ENCODE peak calls at places on chromosomes 13 and 19, in six cellular contexts. J is lower leg skin, Y is dorsolateral prefrontal cortex, U is testis, T is tibial artery, C is fibroblast of villous mesenchyme. O is an unnamed sample.
A peak's percentile ranks its signal among the peaks of the same experiment; 100 is the strongest.

GRCh38 chr19:38691938-38692457 is 44.5 kb downstream of the ACTN4 start:
- DNase-seq in J (no peak), Y (no peak), U (no peak), T (peak; percentile 96), C (peak; percentile 98), O (peak; percentile 69)

GRCh38 chr19:36489920-36490415 is 607 bp upstream of the ZNF566 start:
- DNase-seq in J (peak; percentile 94), Y (peak; percentile 88), U (peak; percentile 92), T (peak; percentile 83), C (peak; percentile 97), O (peak; percentile 89)

GRCh38 chr13:43356566-43356965 is 333.2 kb downstream of the DNAJC15 start:
- DNase-seq in J (no peak), Y (no peak), U (no peak), T (no peak), C (no peak), O (no peak)

GRCh38 chr19:37817180-37817911 is 38.0 kb upstream of the ZNF573 start:
- DNase-seq in J (no peak), Y (peak; percentile 59), U (peak; percentile 89), T (peak; percentile 89), C (peak; percentile 45), O (no peak)

GRCh38 chr13:105202384-105202783 is 1333.1 kb downstream of the EFNB2 start:
- DNase-seq in J (no peak), Y (no peak), U (no peak), T (no peak), C (peak; percentile 27), O (no peak)

GRCh38 chr13:41546372-41547252 is 89.3 kb downstream of the RGCC start:
- DNase-seq in J (no peak), Y (no peak), U (no peak), T (no peak), C (peak; percentile 60), O (no peak)

GRCh38 chr13:38191016-38191415 is 158.6 kb upstream of the UFM1 start:
- DNase-seq in J (no peak), Y (no peak), U (no peak), T (no peak), C (no peak), O (no peak)

GRCh38 chr13:114152831-114153371 is 20.5 kb upstream of the RASA3 start:
- DNase-seq in J (peak; percentile 76), Y (no peak), U (no peak), T (no peak), C (no peak), O (no peak)

GRCh38 chr19:42198676-42199439 is 18.6 kb downstream of the DEDD2 start:
- DNase-seq in J (no peak), Y (no peak), U (no peak), T (no peak), C (no peak), O (no peak)

GRCh38 chr19:46571495-46571894 is 29.6 kb upstream of the CALM3 start:
- DNase-seq in J (no peak), Y (no peak), U (no peak), T (no peak), C (peak; percentile 8), O (no peak)

GRCh38 chr19:16645140-16645539 is 14.8 kb downstream of the SMIM7 start:
- DNase-seq in J (no peak), Y (peak; percentile 77), U (no peak), T (no peak), C (no peak), O (no peak)

GRCh38 chr19:13091400-13092161 is 11.1 kb downstream of the LYL1 start:
- DNase-seq in J (no peak), Y (no peak), U (peak; percentile 57), T (peak; percentile 96), C (peak; percentile 67), O (no peak)
- TF ChIP-seq CTCF in J (no peak), Y (no peak), U (no peak), T (no peak), C (no peak), O (no peak)

DNA sequence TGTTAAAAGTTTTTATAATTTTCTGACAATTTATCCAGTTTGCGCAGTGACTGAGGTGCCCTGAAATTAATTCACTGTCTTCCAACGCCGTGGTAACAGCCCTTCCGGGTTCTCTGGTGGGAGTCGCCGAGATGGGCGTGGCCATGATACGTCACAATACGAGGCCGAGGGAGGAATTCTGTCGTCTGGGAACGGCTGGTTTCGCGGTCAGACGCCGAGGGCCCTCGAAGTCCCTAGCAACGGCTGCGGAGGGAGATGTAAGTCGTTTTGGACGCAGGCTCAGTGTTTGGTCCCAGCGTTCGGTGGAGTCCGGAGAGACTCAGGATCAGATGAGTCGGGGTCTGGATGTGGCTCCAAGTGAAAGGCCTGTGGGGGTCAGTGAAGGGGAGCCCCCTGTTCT is 21.7 kb downstream of the ZNF613 start:
- DNase-seq in J (no peak), Y (peak; percentile 12), U (peak; percentile 91), T (no peak), C (peak; percentile 52), O (no peak)
- H3K4me3 ChIP-seq in J (no peak overlapping the region), Y (peak overlapping the region; percentile 20), U (peak overlapping the region; percentile 61), T (peak overlapping the region; percentile 45), C (peak overlapping the region; percentile 49), O (no peak overlapping the region)

GRCh38 chr19:12792048-12792852 is 964 bp downstream of the JUNB start:
- DNase-seq in J (peak; percentile 93), Y (peak; percentile 51), U (peak; percentile 73), T (peak; percentile 82), C (peak; percentile 55), O (no peak)
- TF ChIP-seq CTCF in J (no peak), Y (no peak), U (no peak), T (no peak), C (no peak), O (no peak)

GRCh38 chr13:27353166-27353583 is 71.2 kb upstream of the GTF3A start:
- DNase-seq in J (no peak), Y (no peak), U (no peak), T (no peak), C (peak; percentile 53), O (no peak)
- H3K4me3 ChIP-seq in J (no peak overlapping the region), Y (no peak overlapping the region), U (no peak overlapping the region), T (no peak overlapping the region), C (no peak overlapping the region), O (no peak overlapping the region)

GRCh38 chr19:29785955-29786589 is 25.7 kb upstream of the CCNE1 start:
- DNase-seq in J (no peak), Y (no peak), U (no peak), T (no peak), C (no peak), O (no peak)
- TF ChIP-seq CTCF in J (no peak), Y (no peak), U (no peak), T (no peak), C (no peak), O (peak; percentile 39)

O was measured in HFF-Myc.